ENCODE peak calls at places on chromosomes 11 and 22, in ten cellular contexts. B is HTR-8/SVneo; X is HCT116; W is activated T-cell treated with anti-CD3 and anti-CD28 coated beads, Interleukin-2, amount 50 U/mL, for 24 hours; A is psoas muscle; U is germinal center; L is EH; H is ELR; D is omental fat pad; O is fibroblast of pulmonary artery. R is an unnamed sample.

GRCh38 chr22:31607696-31608095 is 54.3 kb downstream of the PISD start:
- DNase-seq in B (no peak), X (no peak), W (no peak), A (no peak), U (no peak), L (no peak), H (no peak), D (no peak), O (no peak), R (no peak)

GRCh38 chr11:60831143-60831500 is 10.8 kb upstream of the CCDC86 start:
- DNase-seq in B (peak; percentile 80), X (peak; percentile 68), W (peak; percentile 87), A (peak; percentile 86), U (peak; percentile 81), L (peak; percentile 76), H (peak; percentile 80), D (peak; percentile 85), O (peak; percentile 84), R (peak; percentile 84)

GRCh38 chr11:44005076-44005800 is 42.5 kb upstream of the ACCSL start:
- DNase-seq in B (no peak), X (no peak), W (no peak), A (no peak), U (peak; percentile 26), L (no peak), H (no peak), D (no peak), O (no peak), R (no peak)

GRCh38 chr11:92267968-92268367 is 43.4 kb downstream of the FAT3 start:
- DNase-seq in B (no peak), X (no peak), W (no peak), A (no peak), U (no peak), L (peak; percentile 54), H (no peak), D (no peak), O (no peak), R (no peak)

GRCh38 chr11:2898366-2899079 is 12.9 kb upstream of the CDKN1C start:
- DNase-seq in B (peak; percentile 81), X (no peak), W (peak; percentile 70), A (peak; percentile 51), U (no peak), L (peak; percentile 93), H (peak; percentile 95), D (no peak), O (peak; percentile 94), R (peak; percentile 94)

GRCh38 chr11:126189109-126189929 is 22.1 kb downstream of the RPUSD4 start:
- DNase-seq in B (no peak), X (no peak), W (no peak), A (no peak), U (peak; percentile 57), L (no peak), H (no peak), D (no peak), O (no peak), R (no peak)

GRCh38 chr11:74669311-74670160 is 61.7 kb downstream of the CHRDL2 start:
- DNase-seq in B (no peak), X (no peak), W (no peak), A (no peak), U (no peak), L (no peak), H (no peak), D (no peak), O (no peak), R (no peak)

GRCh38 chr11:833114-833791 is 501 bp downstream of the CD151 start:
- DNase-seq in B (no peak), X (no peak), W (peak; percentile 58), A (peak; percentile 68), U (no peak), L (peak; percentile 57), H (peak; percentile 69), D (no peak), O (no peak), R (peak; percentile 85)

GRCh38 chr22:24153353-24153752 is 27.9 kb upstream of the SUSD2 start:
- DNase-seq in B (no peak), X (no peak), W (peak; percentile 46), A (no peak), U (no peak), L (peak; percentile 87), H (peak; percentile 59), D (no peak), O (peak; percentile 34), R (peak; percentile 31)

GRCh38 chr11:134538793-134539192 is 126.8 kb upstream of the B3GAT1 start:
- DNase-seq in B (no peak), X (no peak), W (peak; percentile 6), A (no peak), U (no peak), L (no peak), H (no peak), D (no peak), O (no peak), R (no peak)

GRCh38 chr22:23219787-23220484 is 39.6 kb downstream of the BCR start:
- DNase-seq in B (no peak), X (no peak), W (peak; percentile 72), A (no peak), U (peak; percentile 83), L (peak; percentile 73), H (peak; percentile 75), D (no peak), O (peak; percentile 40), R (peak; percentile 73)

GRCh38 chr22:43209523-43209890 is 22.6 kb upstream of the TTLL12 start:
- DNase-seq in B (no peak), X (no peak), W (no peak), A (no peak), U (no peak), L (no peak), H (no peak), D (no peak), O (no peak), R (no peak)

GRCh38 chr11:120710354-120711187 is 199.0 kb downstream of the GRIK4 start:
- DNase-seq in B (peak; percentile 80), X (peak; percentile 41), W (no peak), A (peak; percentile 39), U (no peak), L (peak; percentile 90), H (peak; percentile 93), D (peak; percentile 34), O (peak; percentile 84), R (peak; percentile 95)

GRCh38 chr11:19713221-19714092 is 820 bp downstream of the NAV2 start:
- DNase-seq in B (no peak), X (no peak), W (peak; percentile 37), A (peak; percentile 25), U (no peak), L (no peak), H (peak; percentile 33), D (no peak), O (no peak), R (peak; percentile 42)

GRCh38 chr22:38098410-38099249 is 11.9 kb downstream of the BAIAP2L2 start:
- DNase-seq in B (no peak), X (no peak), W (no peak), A (no peak), U (no peak), L (peak; percentile 76), H (peak; percentile 47), D (no peak), O (peak; percentile 80), R (peak; percentile 74)

GRCh38 chr11:11782532-11783110 is 59.2 kb upstream of the USP47 start:
- DNase-seq in B (no peak), X (no peak), W (no peak), A (no peak), U (no peak), L (no peak), H (no peak), D (no peak), O (no peak), R (no peak)

GRCh38 chr11:3021125-3021524 is 29.0 kb upstream of the NAP1L4 start:
- DNase-seq in B (peak; percentile 52), X (peak; percentile 31), W (no peak), A (no peak), U (peak; percentile 37), L (peak; percentile 23), H (peak; percentile 54), D (no peak), O (peak; percentile 38), R (peak; percentile 45)

GRCh38 chr22:22745225-22746060 is 101.0 kb downstream of the GGTLC2 start:
- DNase-seq in B (peak; percentile 3), X (no peak), W (peak; percentile 55), A (no peak), U (peak; percentile 38), L (peak; percentile 26), H (peak; percentile 17), D (no peak), O (peak; percentile 50), R (peak; percentile 61)

GRCh38 chr11:77039491-77040400 is 5.5 kb downstream of the B3GNT6 start:
- DNase-seq in B (no peak), X (no peak), W (peak; percentile 45), A (peak; percentile 43), U (peak; percentile 44), L (peak; percentile 43), H (no peak), D (no peak), O (peak; percentile 51), R (peak; percentile 65)

GRCh38 chr11:115083129-115083823 is 404.9 kb downstream of the NXPE2 start:
- DNase-seq in B (no peak), X (no peak), W (no peak), A (no peak), U (no peak), L (no peak), H (no peak), D (no peak), O (no peak), R (no peak)

GRCh38 chr22:31020334-31020733 is 51.3 kb downstream of the TUG1 start:
- DNase-seq in B (no peak), X (no peak), W (no peak), A (no peak), U (no peak), L (no peak), H (no peak), D (no peak), O (no peak), R (no peak)

GRCh38 chr11:1570896-1571759 is 943 bp downstream of the DUSP8 start:
- DNase-seq in B (no peak), X (no peak), W (peak; percentile 49), A (peak; percentile 21), U (no peak), L (peak; percentile 51), H (no peak), D (no peak), O (no peak), R (no peak)

GRCh38 chr11:126105022-126105747 is 42.5 kb upstream of the CDON start:
- DNase-seq in B (no peak), X (no peak), W (no peak), A (no peak), U (no peak), L (no peak), H (no peak), D (no peak), O (no peak), R (no peak)

GRCh38 chr11:1755344-1756023 is 5.1 kb upstream of the IFITM10 start:
- DNase-seq in B (no peak), X (no peak), W (peak; percentile 38), A (no peak), U (no peak), L (no peak), H (no peak), D (no peak), O (no peak), R (no peak)

GRCh38 chr11:28619870-28620540 is 511.8 kb downstream of the METTL15 start:
- DNase-seq in B (no peak), X (no peak), W (no peak), A (no peak), U (no peak), L (peak; percentile 43), H (peak; percentile 84), D (no peak), O (peak; percentile 33), R (peak; percentile 47)

GRCh38 chr11:64769283-64769682 is 9.1 kb downstream of the SF1 start:
- DNase-seq in B (no peak), X (no peak), W (no peak), A (no peak), U (no peak), L (no peak), H (no peak), D (no peak), O (no peak), R (no peak)

GRCh38 chr22:31121403-31121802 is 1.4 kb upstream of the INPP5J start:
- DNase-seq in B (no peak), X (no peak), W (no peak), A (no peak), U (no peak), L (no peak), H (no peak), D (no peak), O (no peak), R (no peak)

GRCh38 chr11:30284836-30285235 is 38.1 kb upstream of the ARL14EP start:
- DNase-seq in B (no peak), X (no peak), W (no peak), A (no peak), U (no peak), L (no peak), H (no peak), D (no peak), O (no peak), R (no peak)